ENCODE peak calls at places on chromosomes 16 and 17, in ten cellular contexts. One of them, this sample, is unnamed. For H3K9me3, the result is how much of the 10 kb centered on the place peaks cover.

GRCh38 chr16:69830534-69831211 is 68.5 kb downstream of the WWP2 start:
- DNase-seq in NT2/D1: no peak
- DNase-seq in cardiac muscle cell: no peak
- DNase-seq in esophagus muscularis mucosa: no peak
- DNase-seq in CD4-positive, alpha-beta T cell: no peak
- DNase-seq in stomach: peak
- DNase-seq in thoracic aorta: no peak
- DNase-seq in uterus: no peak
- DNase-seq in Caco-2: peak
- DNase-seq in lower lobe of right lung: no peak
- DNase-seq in this sample: no peak

GRCh38 chr17:5587431-5588032 is 3.2 kb upstream of the NLRP1 start:
- DNase-seq in esophagus muscularis mucosa: peak
- DNase-seq in Caco-2: no peak
- DNase-seq in lower lobe of right lung: no peak
- DNase-seq in thoracic aorta: no peak
- DNase-seq in stomach: no peak
- DNase-seq in uterus: no peak
- DNase-seq in NT2/D1: peak
- DNase-seq in cardiac muscle cell: peak
- DNase-seq in CD4-positive, alpha-beta T cell: no peak
- DNase-seq in this sample: peak

GRCh38 chr17:78484300-78485159 is 92.7 kb downstream of the DNAH17 start:
- DNase-seq in uterus: no peak
- DNase-seq in CD4-positive, alpha-beta T cell: peak
- DNase-seq in lower lobe of right lung: peak
- DNase-seq in Caco-2: no peak
- DNase-seq in NT2/D1: no peak
- DNase-seq in thoracic aorta: no peak
- DNase-seq in esophagus muscularis mucosa: no peak
- DNase-seq in cardiac muscle cell: peak
- DNase-seq in stomach: peak
- DNase-seq in this sample: peak

GRCh38 chr17:57568340-57568739 is 176.8 kb downstream of the CCDC182 start:
- DNase-seq in NT2/D1: no peak
- DNase-seq in lower lobe of right lung: no peak
- DNase-seq in CD4-positive, alpha-beta T cell: no peak
- DNase-seq in thoracic aorta: no peak
- DNase-seq in uterus: no peak
- DNase-seq in Caco-2: no peak
- DNase-seq in cardiac muscle cell: no peak
- DNase-seq in stomach: no peak
- DNase-seq in esophagus muscularis mucosa: no peak
- DNase-seq in this sample: no peak

GRCh38 chr17:43094129-43094834 is 30.9 kb downstream of the BRCA1 start:
- DNase-seq in NT2/D1: no peak
- DNase-seq in cardiac muscle cell: no peak
- DNase-seq in thoracic aorta: peak
- DNase-seq in uterus: no peak
- DNase-seq in stomach: no peak
- DNase-seq in lower lobe of right lung: no peak
- DNase-seq in esophagus muscularis mucosa: no peak
- DNase-seq in CD4-positive, alpha-beta T cell: no peak
- DNase-seq in Caco-2: no peak
- DNase-seq in this sample: no peak

GRCh38 chr16:67443299-67443698 is 12.4 kb downstream of the HSD11B2 start:
- DNase-seq in stomach: no peak
- DNase-seq in esophagus muscularis mucosa: no peak
- DNase-seq in thoracic aorta: no peak
- DNase-seq in cardiac muscle cell: no peak
- DNase-seq in Caco-2: no peak
- DNase-seq in uterus: peak
- DNase-seq in lower lobe of right lung: no peak
- DNase-seq in NT2/D1: no peak
- DNase-seq in CD4-positive, alpha-beta T cell: no peak
- DNase-seq in this sample: no peak

GRCh38 chr17:17055286-17056166 is 13.3 kb downstream of the MPRIP start:
- DNase-seq in NT2/D1: no peak
- DNase-seq in stomach: peak
- DNase-seq in thoracic aorta: no peak
- DNase-seq in esophagus muscularis mucosa: no peak
- DNase-seq in cardiac muscle cell: no peak
- DNase-seq in CD4-positive, alpha-beta T cell: no peak
- DNase-seq in lower lobe of right lung: no peak
- DNase-seq in uterus: peak
- DNase-seq in Caco-2: peak
- DNase-seq in this sample: peak

GRCh38 chr17:35725058-35725457 is 6.4 kb upstream of the RASL10B start:
- DNase-seq in uterus: no peak
- DNase-seq in cardiac muscle cell: no peak
- DNase-seq in lower lobe of right lung: no peak
- DNase-seq in stomach: no peak
- DNase-seq in CD4-positive, alpha-beta T cell: no peak
- DNase-seq in esophagus muscularis mucosa: no peak
- DNase-seq in Caco-2: no peak
- DNase-seq in NT2/D1: no peak
- DNase-seq in thoracic aorta: no peak
- DNase-seq in this sample: no peak

GRCh38 chr17:76700627-76701470 is 9.9 kb downstream of the MXRA7 start:
- DNase-seq in cardiac muscle cell: peak
- DNase-seq in esophagus muscularis mucosa: peak
- DNase-seq in NT2/D1: no peak
- DNase-seq in CD4-positive, alpha-beta T cell: no peak
- DNase-seq in lower lobe of right lung: no peak
- DNase-seq in Caco-2: no peak
- DNase-seq in stomach: no peak
- DNase-seq in thoracic aorta: peak
- DNase-seq in uterus: peak
- DNase-seq in this sample: no peak

GRCh38 chr16:15446901-15447300 is 12.5 kb downstream of the BMERB1 start:
- DNase-seq in uterus: no peak
- DNase-seq in thoracic aorta: no peak
- DNase-seq in NT2/D1: no peak
- DNase-seq in stomach: no peak
- DNase-seq in CD4-positive, alpha-beta T cell: no peak
- DNase-seq in cardiac muscle cell: no peak
- DNase-seq in Caco-2: no peak
- DNase-seq in lower lobe of right lung: no peak
- DNase-seq in esophagus muscularis mucosa: no peak
- DNase-seq in this sample: no peak

GRCh38 chr17:56173958-56174357 is 20.7 kb downstream of the ANKFN1 start:
- DNase-seq in NT2/D1: no peak
- DNase-seq in lower lobe of right lung: no peak
- DNase-seq in esophagus muscularis mucosa: peak
- DNase-seq in cardiac muscle cell: no peak
- DNase-seq in stomach: no peak
- DNase-seq in thoracic aorta: no peak
- DNase-seq in CD4-positive, alpha-beta T cell: no peak
- DNase-seq in uterus: no peak
- DNase-seq in Caco-2: peak
- DNase-seq in this sample: no peak

GRCh38 chr17:40404003-40404402 is 13.7 kb downstream of the TOP2A start:
- DNase-seq in cardiac muscle cell: no peak
- DNase-seq in lower lobe of right lung: no peak
- DNase-seq in CD4-positive, alpha-beta T cell: no peak
- DNase-seq in esophagus muscularis mucosa: no peak
- DNase-seq in uterus: no peak
- DNase-seq in stomach: no peak
- DNase-seq in NT2/D1: no peak
- DNase-seq in thoracic aorta: no peak
- DNase-seq in Caco-2: no peak
- DNase-seq in this sample: no peak

GRCh38 chr17:40402668-40403067 is 15.0 kb downstream of the TOP2A start:
- DNase-seq in lower lobe of right lung: no peak
- DNase-seq in stomach: no peak
- DNase-seq in esophagus muscularis mucosa: no peak
- DNase-seq in thoracic aorta: no peak
- DNase-seq in NT2/D1: no peak
- DNase-seq in CD4-positive, alpha-beta T cell: no peak
- DNase-seq in uterus: no peak
- DNase-seq in Caco-2: no peak
- DNase-seq in cardiac muscle cell: no peak
- DNase-seq in this sample: no peak

DNA sequence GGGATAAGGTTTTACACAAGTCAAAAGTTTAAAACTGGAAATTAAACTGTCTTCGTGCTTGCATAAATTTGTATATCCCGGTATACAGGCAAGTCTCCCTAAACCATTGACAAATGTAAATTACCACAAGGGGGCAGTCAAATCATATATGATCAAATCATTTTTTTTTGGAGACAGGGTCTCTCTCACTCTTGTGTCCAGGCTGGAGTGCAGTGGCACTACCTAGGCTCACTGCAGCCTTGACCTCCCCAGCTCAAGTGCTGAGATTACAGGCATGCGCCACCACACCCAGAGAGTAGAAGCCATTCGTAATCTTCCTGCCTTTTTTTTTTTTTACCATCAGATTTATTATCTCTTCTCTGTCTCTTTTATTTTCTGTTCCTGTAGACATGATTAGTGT is 18.5 kb downstream of the TOP2A start:
- DNase-seq in CD4-positive, alpha-beta T cell: no peak
- DNase-seq in NT2/D1: no peak
- DNase-seq in lower lobe of right lung: no peak
- DNase-seq in Caco-2: no peak
- DNase-seq in stomach: no peak
- DNase-seq in thoracic aorta: no peak
- DNase-seq in esophagus muscularis mucosa: no peak
- DNase-seq in uterus: no peak
- DNase-seq in cardiac muscle cell: peak
- DNase-seq in this sample: peak
- H3K9me3 ChIP-seq in CD4-positive, alpha-beta T cell: under half
- H3K9me3 ChIP-seq in NT2/D1: under half
- H3K9me3 ChIP-seq in lower lobe of right lung: under half
- H3K9me3 ChIP-seq in Caco-2: under half
- H3K9me3 ChIP-seq in stomach: under half
- H3K9me3 ChIP-seq in thoracic aorta: under half
- H3K9me3 ChIP-seq in esophagus muscularis mucosa: under half
- H3K9me3 ChIP-seq in uterus: under half
- H3K9me3 ChIP-seq in cardiac muscle cell: under half
- H3K9me3 ChIP-seq in this sample: under half

DNA sequence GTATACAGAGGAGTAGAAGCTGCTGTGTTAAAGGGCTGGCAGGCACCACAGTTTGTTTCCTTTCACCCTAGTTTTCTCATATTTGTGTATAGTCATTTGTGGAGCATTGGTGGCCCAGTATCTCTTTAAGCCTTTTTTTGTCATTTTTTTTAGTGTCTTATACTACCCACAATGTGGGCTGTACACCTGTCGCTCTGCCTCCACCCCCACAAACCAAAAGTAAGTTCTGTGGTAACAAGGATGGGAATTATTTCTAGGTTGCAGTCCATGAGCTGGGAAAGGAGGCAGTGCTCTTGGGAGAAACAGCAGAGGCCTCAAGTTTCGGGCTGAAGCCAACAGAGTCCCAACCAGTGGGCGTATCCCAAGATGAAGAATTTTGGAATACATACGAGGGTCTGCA is 6.2 kb downstream of the ZNF75A start:
- DNase-seq in cardiac muscle cell: no peak
- DNase-seq in uterus: no peak
- DNase-seq in Caco-2: no peak
- DNase-seq in thoracic aorta: no peak
- DNase-seq in NT2/D1: no peak
- DNase-seq in esophagus muscularis mucosa: no peak
- DNase-seq in lower lobe of right lung: no peak
- DNase-seq in stomach: no peak
- DNase-seq in CD4-positive, alpha-beta T cell: no peak
- DNase-seq in this sample: no peak
- H3K9me3 ChIP-seq in cardiac muscle cell: under half
- H3K9me3 ChIP-seq in uterus: under half
- H3K9me3 ChIP-seq in Caco-2: under half
- H3K9me3 ChIP-seq in thoracic aorta: half or more
- H3K9me3 ChIP-seq in NT2/D1: half or more
- H3K9me3 ChIP-seq in esophagus muscularis mucosa: half or more
- H3K9me3 ChIP-seq in lower lobe of right lung: half or more
- H3K9me3 ChIP-seq in stomach: half or more
- H3K9me3 ChIP-seq in CD4-positive, alpha-beta T cell: half or more
- H3K9me3 ChIP-seq in this sample: half or more

GRCh38 chr16:82005491-82005830 is 5.8 kb downstream of the SDR42E1 start:
- DNase-seq in thoracic aorta: no peak
- DNase-seq in CD4-positive, alpha-beta T cell: no peak
- DNase-seq in stomach: no peak
- DNase-seq in Caco-2: no peak
- DNase-seq in cardiac muscle cell: no peak
- DNase-seq in lower lobe of right lung: no peak
- DNase-seq in esophagus muscularis mucosa: no peak
- DNase-seq in NT2/D1: no peak
- DNase-seq in uterus: no peak
- DNase-seq in this sample: peak
- H3K9me3 ChIP-seq in thoracic aorta: under half
- H3K9me3 ChIP-seq in CD4-positive, alpha-beta T cell: under half
- H3K9me3 ChIP-seq in stomach: under half
- H3K9me3 ChIP-seq in Caco-2: under half
- H3K9me3 ChIP-seq in cardiac muscle cell: under half
- H3K9me3 ChIP-seq in lower lobe of right lung: under half
- H3K9me3 ChIP-seq in esophagus muscularis mucosa: under half
- H3K9me3 ChIP-seq in NT2/D1: under half
- H3K9me3 ChIP-seq in uterus: under half
- H3K9me3 ChIP-seq in this sample: under half

GRCh38 chr17:836154-836553 is 54.0 kb downstream of the MRM3 start:
- DNase-seq in cardiac muscle cell: no peak
- DNase-seq in uterus: peak
- DNase-seq in esophagus muscularis mucosa: no peak
- DNase-seq in lower lobe of right lung: no peak
- DNase-seq in Caco-2: no peak
- DNase-seq in NT2/D1: no peak
- DNase-seq in stomach: no peak
- DNase-seq in thoracic aorta: no peak
- DNase-seq in CD4-positive, alpha-beta T cell: no peak
- DNase-seq in this sample: no peak

GRCh38 chr17:835263-835662 is 53.1 kb downstream of the MRM3 start:
- DNase-seq in uterus: peak
- DNase-seq in stomach: no peak
- DNase-seq in esophagus muscularis mucosa: no peak
- DNase-seq in CD4-positive, alpha-beta T cell: no peak
- DNase-seq in cardiac muscle cell: peak
- DNase-seq in NT2/D1: peak
- DNase-seq in Caco-2: no peak
- DNase-seq in thoracic aorta: no peak
- DNase-seq in lower lobe of right lung: no peak
- DNase-seq in this sample: no peak

GRCh38 chr17:830381-830780 is 48.2 kb downstream of the MRM3 start:
- DNase-seq in esophagus muscularis mucosa: no peak
- DNase-seq in CD4-positive, alpha-beta T cell: no peak
- DNase-seq in stomach: no peak
- DNase-seq in Caco-2: no peak
- DNase-seq in uterus: no peak
- DNase-seq in NT2/D1: no peak
- DNase-seq in lower lobe of right lung: no peak
- DNase-seq in cardiac muscle cell: no peak
- DNase-seq in thoracic aorta: no peak
- DNase-seq in this sample: no peak

GRCh38 chr17:830950-831349 is 48.8 kb downstream of the MRM3 start:
- DNase-seq in uterus: no peak
- DNase-seq in cardiac muscle cell: no peak
- DNase-seq in thoracic aorta: no peak
- DNase-seq in esophagus muscularis mucosa: no peak
- DNase-seq in lower lobe of right lung: no peak
- DNase-seq in Caco-2: no peak
- DNase-seq in CD4-positive, alpha-beta T cell: no peak
- DNase-seq in NT2/D1: no peak
- DNase-seq in stomach: no peak
- DNase-seq in this sample: no peak

GRCh38 chr17:834136-834535 is 52.0 kb downstream of the MRM3 start:
- DNase-seq in cardiac muscle cell: no peak
- DNase-seq in Caco-2: no peak
- DNase-seq in CD4-positive, alpha-beta T cell: no peak
- DNase-seq in thoracic aorta: no peak
- DNase-seq in lower lobe of right lung: no peak
- DNase-seq in NT2/D1: no peak
- DNase-seq in stomach: no peak
- DNase-seq in esophagus muscularis mucosa: no peak
- DNase-seq in uterus: no peak
- DNase-seq in this sample: no peak
- H3K9me3 ChIP-seq in cardiac muscle cell: under half
- H3K9me3 ChIP-seq in Caco-2: under half
- H3K9me3 ChIP-seq in CD4-positive, alpha-beta T cell: under half
- H3K9me3 ChIP-seq in thoracic aorta: under half
- H3K9me3 ChIP-seq in lower lobe of right lung: under half
- H3K9me3 ChIP-seq in NT2/D1: under half
- H3K9me3 ChIP-seq in stomach: under half
- H3K9me3 ChIP-seq in esophagus muscularis mucosa: under half
- H3K9me3 ChIP-seq in uterus: under half
- H3K9me3 ChIP-seq in this sample: under half

This sample was measured in A673.